ENCODE peak calls at places on chromosomes 7 and 10, in seven cellular contexts. One of them, this sample, is unnamed.
A peak's percentile ranks its signal among the peaks of the same experiment; 100 is the strongest.

GRCh38 chr7:99395616-99396327 is 12.6 kb downstream of the PDAP1 start:
- DNase-seq in GM12878: no peak
- DNase-seq in HCT116: no peak
- DNase-seq in K562: no peak
- DNase-seq in SK-N-SH: no peak
- DNase-seq in H1: no peak
- DNase-seq in HepG2: no peak
- DNase-seq in this sample: no peak

GRCh38 chr7:116591202-116592040 is 66.6 kb downstream of the CAV1 start:
- DNase-seq in H1: no peak
- DNase-seq in GM12878: no peak
- DNase-seq in HepG2: no peak
- DNase-seq in HCT116: peak; percentile 45
- DNase-seq in SK-N-SH: peak; percentile 11
- DNase-seq in K562: peak; percentile 21
- DNase-seq in this sample: no peak

GRCh38 chr10:97765201-97765600 is 6.6 kb downstream of the SFRP5 start:
- DNase-seq in H1: no peak
- DNase-seq in HCT116: no peak
- DNase-seq in GM12878: no peak
- DNase-seq in SK-N-SH: no peak
- DNase-seq in HepG2: no peak
- DNase-seq in K562: no peak
- DNase-seq in this sample: no peak

GRCh38 chr7:118626739-118627138 is 402.2 kb downstream of the ANKRD7 start:
- DNase-seq in H1: no peak
- DNase-seq in GM12878: no peak
- DNase-seq in SK-N-SH: no peak
- DNase-seq in K562: no peak
- DNase-seq in HCT116: no peak
- DNase-seq in HepG2: no peak
- DNase-seq in this sample: no peak

GRCh38 chr10:112374724-112375541 is 1.0 kb downstream of the ACSL5 start:
- DNase-seq in HepG2: peak; percentile 59
- DNase-seq in K562: no peak
- DNase-seq in SK-N-SH: no peak
- DNase-seq in GM12878: no peak
- DNase-seq in HCT116: peak; percentile 88
- DNase-seq in H1: no peak
- DNase-seq in this sample: no peak

GRCh38 chr7:41873781-41874180 is 170.9 kb upstream of the INHBA start:
- DNase-seq in GM12878: no peak
- DNase-seq in K562: no peak
- DNase-seq in HCT116: no peak
- DNase-seq in SK-N-SH: no peak
- DNase-seq in H1: no peak
- DNase-seq in HepG2: no peak
- DNase-seq in this sample: no peak

GRCh38 chr7:69608049-69608448 is 9.8 kb downstream of the AUTS2 start:
- DNase-seq in HepG2: no peak
- DNase-seq in GM12878: no peak
- DNase-seq in H1: no peak
- DNase-seq in HCT116: no peak
- DNase-seq in K562: no peak
- DNase-seq in SK-N-SH: no peak
- DNase-seq in this sample: no peak

GRCh38 chr10:71263376-71263775 is 51.0 kb downstream of the UNC5B start:
- DNase-seq in SK-N-SH: no peak
- DNase-seq in K562: no peak
- DNase-seq in GM12878: no peak
- DNase-seq in HepG2: no peak
- DNase-seq in HCT116: no peak
- DNase-seq in H1: no peak
- DNase-seq in this sample: no peak

GRCh38 chr10:13496164-13496563 is 32.6 kb downstream of the BEND7 start:
- DNase-seq in K562: no peak
- DNase-seq in HCT116: no peak
- DNase-seq in HepG2: no peak
- DNase-seq in SK-N-SH: no peak
- DNase-seq in GM12878: no peak
- DNase-seq in H1: no peak
- DNase-seq in this sample: no peak

GRCh38 chr7:74092964-74093339 is 9.3 kb downstream of the LIMK1 start:
- DNase-seq in K562: no peak
- DNase-seq in GM12878: peak; percentile 60
- DNase-seq in HepG2: no peak
- DNase-seq in SK-N-SH: peak; percentile 87
- DNase-seq in HCT116: no peak
- DNase-seq in H1: no peak
- DNase-seq in this sample: no peak

GRCh38 chr10:86942441-86943315 is 14.7 kb downstream of the MMRN2 start:
- DNase-seq in HepG2: no peak
- DNase-seq in HCT116: no peak
- DNase-seq in GM12878: no peak
- DNase-seq in K562: no peak
- DNase-seq in H1: no peak
- DNase-seq in SK-N-SH: no peak
- DNase-seq in this sample: no peak

GRCh38 chr7:130831817-130832481 is 97.9 kb upstream of the KLF14 start:
- DNase-seq in H1: no peak
- DNase-seq in SK-N-SH: peak; percentile 74
- DNase-seq in HepG2: peak; percentile 32
- DNase-seq in K562: peak; percentile 65
- DNase-seq in GM12878: no peak
- DNase-seq in HCT116: peak; percentile 41
- DNase-seq in this sample: peak; percentile 45

GRCh38 chr10:131179386-131179785 is 132.1 kb downstream of the TCERG1L start:
- DNase-seq in GM12878: no peak
- DNase-seq in SK-N-SH: no peak
- DNase-seq in H1: peak; percentile 34
- DNase-seq in HepG2: no peak
- DNase-seq in K562: no peak
- DNase-seq in HCT116: no peak
- DNase-seq in this sample: no peak

GRCh38 chr10:32582946-32583345 is 137.0 kb downstream of the CCDC7 start:
- DNase-seq in GM12878: no peak
- DNase-seq in HepG2: no peak
- DNase-seq in SK-N-SH: no peak
- DNase-seq in H1: no peak
- DNase-seq in HCT116: no peak
- DNase-seq in K562: no peak
- DNase-seq in this sample: no peak

GRCh38 chr10:22573820-22574569 is 140.4 kb downstream of the PIP4K2A start:
- DNase-seq in HCT116: peak; percentile 32
- DNase-seq in HepG2: peak; percentile 28
- DNase-seq in H1: peak; percentile 41
- DNase-seq in K562: peak; percentile 43
- DNase-seq in SK-N-SH: peak; percentile 27
- DNase-seq in GM12878: no peak
- DNase-seq in this sample: peak; percentile 6

GRCh38 chr7:154451480-154452457 is 399.6 kb downstream of the DPP6 start:
- DNase-seq in HepG2: no peak
- DNase-seq in K562: no peak
- DNase-seq in H1: no peak
- DNase-seq in HCT116: no peak
- DNase-seq in SK-N-SH: no peak
- DNase-seq in GM12878: no peak
- DNase-seq in this sample: no peak

GRCh38 chr10:96448021-96448457 is 65.7 kb downstream of the TLL2 start:
- DNase-seq in GM12878: peak; percentile 21
- DNase-seq in HepG2: no peak
- DNase-seq in H1: no peak
- DNase-seq in K562: no peak
- DNase-seq in HCT116: no peak
- DNase-seq in SK-N-SH: no peak
- DNase-seq in this sample: no peak

GRCh38 chr7:41465571-41465970 is 237.3 kb downstream of the INHBA start:
- DNase-seq in GM12878: no peak
- DNase-seq in SK-N-SH: no peak
- DNase-seq in H1: no peak
- DNase-seq in HepG2: no peak
- DNase-seq in K562: no peak
- DNase-seq in HCT116: no peak
- DNase-seq in this sample: no peak

GRCh38 chr7:94417921-94418320 is 23.2 kb downstream of the COL1A2 start:
- DNase-seq in GM12878: no peak
- DNase-seq in SK-N-SH: no peak
- DNase-seq in HCT116: no peak
- DNase-seq in HepG2: no peak
- DNase-seq in H1: no peak
- DNase-seq in K562: no peak
- DNase-seq in this sample: no peak

GRCh38 chr10:16756561-16757221 is 60.5 kb downstream of the RSU1 start:
- DNase-seq in K562: no peak
- DNase-seq in SK-N-SH: no peak
- DNase-seq in GM12878: no peak
- DNase-seq in H1: no peak
- DNase-seq in HCT116: no peak
- DNase-seq in HepG2: no peak
- DNase-seq in this sample: no peak

GRCh38 chr7:157670490-157671357 is 333.9 kb downstream of the DNAJB6 start:
- DNase-seq in H1: no peak
- DNase-seq in GM12878: no peak
- DNase-seq in K562: no peak
- DNase-seq in HCT116: no peak
- DNase-seq in HepG2: no peak
- DNase-seq in SK-N-SH: no peak
- DNase-seq in this sample: no peak

GRCh38 chr10:79196470-79197461 is 128.0 kb downstream of the ZMIZ1 start:
- DNase-seq in SK-N-SH: peak; percentile 85
- DNase-seq in GM12878: no peak
- DNase-seq in HepG2: peak; percentile 55
- DNase-seq in H1: peak; percentile 97
- DNase-seq in K562: peak; percentile 89
- DNase-seq in HCT116: peak; percentile 36
- DNase-seq in this sample: peak; percentile 82

GRCh38 chr7:97845622-97846203 is 26.5 kb downstream of the ASNS start:
- DNase-seq in HepG2: peak; percentile 9
- DNase-seq in K562: peak; percentile 47
- DNase-seq in H1: no peak
- DNase-seq in GM12878: no peak
- DNase-seq in SK-N-SH: peak; percentile 52
- DNase-seq in HCT116: peak; percentile 13
- DNase-seq in this sample: peak; percentile 8
- TF ChIP-seq JUND in HepG2: no peak
- TF ChIP-seq JUND in K562: no peak
- TF ChIP-seq JUND in H1: no peak
- TF ChIP-seq JUND in GM12878: no peak
- TF ChIP-seq JUND in SK-N-SH: no peak
- TF ChIP-seq JUND in HCT116: no peak
- TF ChIP-seq JUND in this sample: no peak

DNA sequence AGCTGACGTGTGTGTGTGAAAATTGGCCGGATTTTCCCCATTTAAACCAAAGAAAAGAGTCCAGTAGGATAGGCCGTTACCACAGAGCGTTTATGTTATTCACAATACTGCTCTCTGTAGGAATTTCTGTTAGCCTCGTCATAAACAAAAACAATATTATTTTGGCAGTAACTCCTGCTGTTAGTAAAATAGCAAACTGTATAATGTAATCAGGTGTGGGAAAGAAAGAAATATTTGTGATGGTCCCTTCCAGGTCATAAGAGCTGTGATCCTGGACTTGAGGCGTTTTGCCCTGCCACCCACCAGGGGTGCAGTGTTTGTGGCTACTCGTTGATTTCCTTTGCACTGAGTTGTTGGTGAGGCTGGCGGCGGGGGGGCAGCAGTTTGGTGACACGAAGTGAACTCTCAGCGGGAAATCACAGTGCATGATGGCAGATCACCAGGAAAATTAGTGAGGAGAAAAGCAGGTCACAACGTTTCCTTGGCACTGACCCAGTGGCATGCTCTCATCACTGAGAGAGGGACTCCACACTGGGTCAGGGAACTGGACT is 2.8 kb downstream of the EEPD1 start:
- DNase-seq in SK-N-SH: peak; percentile 54
- DNase-seq in K562: no peak
- DNase-seq in HepG2: no peak
- DNase-seq in H1: no peak
- DNase-seq in GM12878: no peak
- DNase-seq in HCT116: no peak
- DNase-seq in this sample: no peak
- TF ChIP-seq JUND in SK-N-SH: no peak
- TF ChIP-seq JUND in K562: no peak
- TF ChIP-seq JUND in HepG2: no peak
- TF ChIP-seq JUND in H1: no peak
- TF ChIP-seq JUND in GM12878: no peak
- TF ChIP-seq JUND in HCT116: no peak
- TF ChIP-seq JUND in this sample: no peak

DNA sequence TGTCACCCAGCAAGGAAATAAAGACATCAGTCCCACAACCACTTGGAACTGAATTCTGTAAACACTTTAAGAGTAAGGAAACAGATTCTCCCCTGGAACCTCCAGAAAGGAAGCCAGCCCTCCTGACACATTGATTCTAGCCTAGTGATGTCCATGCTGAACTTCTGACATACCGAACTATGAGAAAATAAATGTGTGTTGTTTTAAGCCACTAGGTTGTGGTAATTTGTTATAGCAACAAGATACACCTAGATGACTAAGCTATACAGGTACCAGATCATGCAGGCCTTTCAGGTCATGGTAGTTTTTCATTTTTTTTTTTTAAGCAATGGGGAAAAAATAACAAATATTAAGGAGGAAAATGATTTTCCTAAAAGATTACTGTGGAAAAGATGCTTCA is 37.6 kb upstream of the LRRTM3 start:
- DNase-seq in SK-N-SH: no peak
- DNase-seq in K562: no peak
- DNase-seq in H1: no peak
- DNase-seq in GM12878: no peak
- DNase-seq in HepG2: no peak
- DNase-seq in HCT116: no peak
- DNase-seq in this sample: no peak
- TF ChIP-seq JUND in SK-N-SH: no peak
- TF ChIP-seq JUND in K562: no peak
- TF ChIP-seq JUND in H1: no peak
- TF ChIP-seq JUND in GM12878: no peak
- TF ChIP-seq JUND in HepG2: no peak
- TF ChIP-seq JUND in HCT116: no peak
- TF ChIP-seq JUND in this sample: no peak

DNA sequence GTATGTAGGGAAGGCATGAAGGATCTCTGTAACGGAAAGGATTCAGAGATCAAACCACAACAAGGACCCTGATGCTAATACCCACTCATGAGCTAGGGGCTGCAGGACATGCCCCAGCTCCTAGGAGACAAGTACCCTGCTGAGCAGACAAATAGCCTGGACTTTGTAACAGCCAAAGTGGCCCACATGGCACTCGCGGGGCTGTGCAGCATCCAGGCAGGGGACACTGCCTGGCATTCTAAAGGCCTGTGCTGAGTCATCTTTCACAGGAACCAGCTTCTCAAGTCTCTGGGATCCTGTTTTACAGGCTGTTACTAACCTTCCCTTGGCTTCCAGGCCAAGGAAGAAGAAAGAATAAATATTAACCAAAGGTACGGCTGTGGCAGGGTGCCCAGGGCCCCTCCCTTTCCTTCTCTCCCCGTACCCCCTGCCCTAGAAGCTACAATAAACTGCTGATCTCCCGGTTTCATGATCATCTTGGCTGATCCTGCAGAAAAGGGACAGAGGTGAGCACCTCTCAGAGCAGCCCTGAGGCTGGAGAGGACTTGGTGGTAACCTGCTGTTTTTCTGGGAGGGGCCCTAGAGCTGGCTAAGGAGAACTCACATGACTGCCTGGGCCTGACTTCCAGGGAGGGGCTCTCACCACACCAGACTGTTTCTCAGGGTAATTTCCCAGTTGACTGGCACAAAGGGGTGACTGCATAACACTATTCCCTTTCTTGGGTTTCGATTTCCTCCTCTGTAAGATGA is 4.2 kb upstream of the RPEL1 start:
- DNase-seq in SK-N-SH: no peak
- DNase-seq in HepG2: peak; percentile 50
- DNase-seq in GM12878: no peak
- DNase-seq in HCT116: peak; percentile 86
- DNase-seq in K562: no peak
- DNase-seq in H1: no peak
- DNase-seq in this sample: peak; percentile 26
- TF ChIP-seq JUND in SK-N-SH: peak; percentile 38
- TF ChIP-seq JUND in HepG2: no peak
- TF ChIP-seq JUND in GM12878: no peak
- TF ChIP-seq JUND in HCT116: no peak
- TF ChIP-seq JUND in K562: no peak
- TF ChIP-seq JUND in H1: no peak
- TF ChIP-seq JUND in this sample: peak; percentile 53

This sample was measured in T47D.